ENCODE peak calls at places on chromosomes 12 and 14, in six cellular contexts. Z is heart left ventricle, D is AG04450, W is tibial artery, H is tibial nerve, V is stomach. F is an unnamed sample.

GRCh38 chr12:115174928-115175327 is 491.0 kb upstream of the TBX3 start:
- DNase-seq in Z (peak; percentile 29), D (no peak), W (no peak), H (no peak), V (no peak), F (no peak)

GRCh38 chr12:102008615-102009126 is 53.1 kb downstream of the WASHC3 start:
- DNase-seq in Z (no peak), D (no peak), W (no peak), H (no peak), V (no peak), F (no peak)

GRCh38 chr14:50347521-50347920 is 35.4 kb downstream of the DMAC2L start:
- DNase-seq in Z (no peak), D (no peak), W (no peak), H (no peak), V (no peak), F (no peak)

GRCh38 chr12:76260390-76260748 is 87.8 kb downstream of the BBS10 start:
- DNase-seq in Z (no peak), D (no peak), W (no peak), H (no peak), V (no peak), F (no peak)

GRCh38 chr14:72839753-72840390 is 54.0 kb downstream of the DPF3 start:
- DNase-seq in Z (no peak), D (no peak), W (no peak), H (no peak), V (no peak), F (no peak)

GRCh38 chr14:85187521-85187920 is 342.4 kb upstream of the FLRT2 start:
- DNase-seq in Z (no peak), D (no peak), W (no peak), H (no peak), V (no peak), F (no peak)

GRCh38 chr12:106091421-106091820 is 47.3 kb downstream of the NUAK1 start:
- DNase-seq in Z (no peak), D (no peak), W (no peak), H (no peak), V (no peak), F (no peak)

GRCh38 chr14:98754343-98755025 is 517.5 kb downstream of the BCL11B start:
- DNase-seq in Z (no peak), D (no peak), W (no peak), H (no peak), V (no peak), F (no peak)

GRCh38 chr14:21768116-21768874 is 94.7 kb upstream of the OR4E1 start:
- DNase-seq in Z (no peak), D (no peak), W (no peak), H (no peak), V (no peak), F (no peak)

GRCh38 chr12:51192284-51192671 is 19.3 kb upstream of the TFCP2 start:
- DNase-seq in Z (no peak), D (no peak), W (no peak), H (no peak), V (no peak), F (no peak)
- H3K27ac ChIP-seq in Z (no peak overlapping the region), D (no peak overlapping the region), W (no peak overlapping the region), H (no peak overlapping the region), V (no peak overlapping the region), F (no peak overlapping the region)

GRCh38 chr14:34548472-34548981 is 9.0 kb upstream of the EAPP start:
- DNase-seq in Z (no peak), D (no peak), W (peak; percentile 60), H (no peak), V (no peak), F (no peak)
- H3K27ac ChIP-seq in Z (no peak overlapping the region), D (peak overlapping the region; percentile 21), W (peak overlapping the region; percentile 69), H (peak overlapping the region; percentile 40), V (peak overlapping the region; percentile 41), F (no peak overlapping the region)

GRCh38 chr12:108296933-108297332 is 42.2 kb downstream of the CMKLR1 start:
- DNase-seq in Z (no peak), D (no peak), W (no peak), H (no peak), V (no peak), F (no peak)

GRCh38 chr12:108297895-108298760 is 41.0 kb downstream of the CMKLR1 start:
- DNase-seq in Z (no peak), D (no peak), W (no peak), H (no peak), V (no peak), F (no peak)

GRCh38 chr12:108298761-108299275 is 40.3 kb downstream of the CMKLR1 start:
- DNase-seq in Z (no peak), D (no peak), W (no peak), H (no peak), V (no peak), F (no peak)

GRCh38 chr12:108297424-108297823 is 41.7 kb downstream of the CMKLR1 start:
- DNase-seq in Z (no peak), D (no peak), W (no peak), H (no peak), V (no peak), F (no peak)

DNA sequence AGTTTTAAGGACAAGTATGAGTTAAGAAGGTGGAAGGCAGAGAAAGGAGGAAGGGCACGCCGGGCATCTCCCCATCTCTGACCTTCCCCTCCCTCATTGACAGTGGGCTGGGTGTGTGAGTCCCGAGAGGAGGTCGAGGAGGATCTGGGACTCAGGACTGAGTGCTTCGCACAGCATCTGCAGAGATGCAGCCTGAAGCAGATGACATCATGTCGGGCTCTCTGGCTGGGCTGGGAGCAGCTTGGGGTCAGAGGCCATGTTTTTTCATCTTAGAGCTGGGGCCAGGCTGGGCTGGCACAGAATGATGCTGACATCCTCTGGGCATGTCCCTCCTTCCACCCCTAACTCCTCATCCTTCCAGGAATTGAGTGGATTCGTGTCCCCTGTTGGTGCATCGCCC is 43.5 kb downstream of the CMKLR1 start:
- DNase-seq in Z (no peak), D (no peak), W (no peak), H (no peak), V (no peak), F (no peak)
- H3K27ac ChIP-seq in Z (no peak overlapping the region), D (no peak overlapping the region), W (no peak overlapping the region), H (no peak overlapping the region), V (no peak overlapping the region), F (no peak overlapping the region)

GRCh38 chr12:124927325-124928094 is 13.1 kb upstream of the UBC start:
- DNase-seq in Z (peak; percentile 90), D (no peak), W (peak; percentile 94), H (peak; percentile 92), V (peak; percentile 95), F (no peak)

GRCh38 chr12:124925117-124925516 is 10.7 kb upstream of the UBC start:
- DNase-seq in Z (no peak), D (no peak), W (peak; percentile 64), H (peak; percentile 6), V (no peak), F (no peak)

GRCh38 chr12:124921200-124922008 is 7.0 kb upstream of the UBC start:
- DNase-seq in Z (peak; percentile 53), D (no peak), W (peak; percentile 78), H (no peak), V (peak; percentile 63), F (no peak)

GRCh38 chr12:124920353-124920935 is 6.0 kb upstream of the UBC start:
- DNase-seq in Z (no peak), D (no peak), W (peak; percentile 15), H (no peak), V (no peak), F (no peak)

GRCh38 chr12:124923906-124924734 is 9.7 kb upstream of the UBC start:
- DNase-seq in Z (no peak), D (no peak), W (peak; percentile 61), H (peak; percentile 3), V (no peak), F (no peak)
- H3K27ac ChIP-seq in Z (no peak overlapping the region), D (peak overlapping the region; percentile 88), W (no peak overlapping the region), H (no peak overlapping the region), V (peak overlapping the region; percentile 23), F (peak overlapping the region; percentile 64)

DNA sequence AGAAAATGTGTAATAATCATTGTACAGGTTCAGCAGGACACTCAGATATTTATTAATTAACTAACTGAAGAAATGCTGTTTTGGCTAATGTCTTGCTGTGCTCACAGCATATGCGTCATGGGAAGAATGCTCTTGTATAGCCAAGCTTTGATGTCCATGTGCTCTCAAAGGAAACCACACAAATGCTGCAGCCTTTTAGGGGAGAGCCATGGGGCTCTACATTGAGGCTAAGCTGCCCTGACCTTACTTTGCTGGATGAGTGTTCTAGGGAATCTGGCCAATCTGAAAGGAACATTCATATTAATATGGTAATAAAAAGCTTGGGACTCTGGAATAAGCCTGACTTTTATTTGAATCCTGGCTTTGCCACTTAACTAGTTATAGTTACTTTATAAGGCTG is 9.5 kb upstream of the CRADD start:
- DNase-seq in Z (no peak), D (peak; percentile 29), W (no peak), H (no peak), V (no peak), F (no peak)
- H3K27ac ChIP-seq in Z (no peak overlapping the region), D (no peak overlapping the region), W (no peak overlapping the region), H (no peak overlapping the region), V (no peak overlapping the region), F (no peak overlapping the region)

GRCh38 chr14:74615735-74616134 is 3.7 kb upstream of the LTBP2 start:
- DNase-seq in Z (no peak), D (no peak), W (peak; percentile 74), H (no peak), V (no peak), F (no peak)
- H3K27ac ChIP-seq in Z (no peak overlapping the region), D (no peak overlapping the region), W (peak overlapping the region; percentile 67), H (no peak overlapping the region), V (no peak overlapping the region), F (peak overlapping the region; percentile 78)

GRCh38 chr12:66187822-66188221 is 1.2 kb upstream of the IRAK3 start:
- DNase-seq in Z (no peak), D (no peak), W (no peak), H (no peak), V (no peak), F (no peak)
- H3K27ac ChIP-seq in Z (no peak overlapping the region), D (no peak overlapping the region), W (no peak overlapping the region), H (no peak overlapping the region), V (no peak overlapping the region), F (no peak overlapping the region)

DNA sequence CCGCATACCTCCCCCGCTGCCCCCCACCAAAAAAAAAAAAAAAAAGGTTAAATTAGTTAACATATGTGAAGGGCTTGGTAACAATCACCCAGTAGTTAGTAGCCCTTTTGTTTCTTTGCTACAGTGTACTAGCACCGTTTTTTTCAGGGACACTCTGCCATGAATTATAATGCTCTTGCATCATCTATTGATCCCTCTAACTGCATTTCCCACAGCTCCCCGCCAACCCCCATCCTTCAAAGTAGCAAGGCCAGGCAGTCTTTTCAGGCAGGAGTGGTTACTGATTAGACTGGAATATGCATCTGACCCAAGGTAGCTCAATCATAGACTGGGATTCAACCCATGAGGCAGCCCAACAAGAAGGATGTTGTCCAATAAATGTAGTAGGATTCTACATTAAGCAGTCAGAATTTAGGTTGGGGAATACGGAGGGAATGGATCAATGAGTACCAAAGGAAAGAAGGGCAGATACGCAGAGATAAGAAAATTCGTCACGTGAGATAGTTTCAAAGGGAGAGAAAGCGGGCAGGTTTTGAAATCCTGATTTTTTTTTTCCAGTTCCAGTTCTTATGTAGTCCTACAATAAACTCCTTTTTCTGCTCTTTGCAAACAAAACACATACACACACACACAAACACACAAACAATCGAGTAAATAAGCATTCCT is 39.8 kb upstream of the CRACR2A start:
- DNase-seq in Z (no peak), D (no peak), W (no peak), H (no peak), V (no peak), F (no peak)
- H3K27ac ChIP-seq in Z (no peak overlapping the region), D (no peak overlapping the region), W (no peak overlapping the region), H (no peak overlapping the region), V (no peak overlapping the region), F (no peak overlapping the region)

GRCh38 chr14:71448431-71449315 is 483.6 kb upstream of the RGS6 start:
- DNase-seq in Z (no peak), D (no peak), W (no peak), H (no peak), V (no peak), F (no peak)
- H3K27ac ChIP-seq in Z (no peak overlapping the region), D (no peak overlapping the region), W (peak overlapping the region; percentile 10), H (no peak overlapping the region), V (no peak overlapping the region), F (peak overlapping the region; percentile 16)